ENCODE peak calls at places on chromosomes 7 and 10, in four cellular contexts. A, U, O and N are unnamed samples.
A peak's percentile ranks its signal among the peaks of the same experiment; 100 is the strongest.

GRCh38 chr7:90401989-90402388 is 1.3 kb upstream of the CLDN12 start:
- DNase-seq in A (no peak), U (no peak), O (no peak), N (no peak)

GRCh38 chr7:151829707-151830106 is 47.2 kb downstream of the PRKAG2 start:
- DNase-seq in A (peak; percentile 39), U (no peak), O (no peak), N (no peak)

GRCh38 chr10:52568309-52568708 is 204.3 kb downstream of the MBL2 start:
- DNase-seq in A (no peak), U (no peak), O (no peak), N (no peak)

GRCh38 chr7:66737667-66738066 is 2.9 kb upstream of the RABGEF1 start:
- DNase-seq in A (no peak), U (no peak), O (no peak), N (no peak)

GRCh38 chr10:122417667-122418066 is 36.8 kb upstream of the ARMS2 start:
- DNase-seq in A (no peak), U (no peak), O (no peak), N (no peak)

GRCh38 chr10:88986549-88987242 is 3.9 kb upstream of the FAS start:
- DNase-seq in A (peak; percentile 12), U (no peak), O (peak; percentile 19), N (no peak)

GRCh38 chr10:125661942-125662515 is 20.9 kb downstream of the TEX36 start:
- DNase-seq in A (peak; percentile 52), U (no peak), O (no peak), N (no peak)

GRCh38 chr10:35329520-35329919 is 6.8 kb upstream of the CCNY start:
- DNase-seq in A (no peak), U (no peak), O (no peak), N (no peak)

GRCh38 chr10:80173441-80173840 is 31.9 kb downstream of the ANXA11 start:
- DNase-seq in A (no peak), U (no peak), O (no peak), N (no peak)

GRCh38 chr7:51224811-51225581 is 91.6 kb downstream of the COBL start:
- DNase-seq in A (no peak), U (peak; percentile 50), O (peak; percentile 31), N (no peak)

GRCh38 chr7:80218723-80219122 is 84.1 kb downstream of the GNAI1 start:
- DNase-seq in A (no peak), U (no peak), O (peak; percentile 40), N (no peak)

GRCh38 chr10:31483546-31483945 is 164.5 kb downstream of the ZEB1 start:
- DNase-seq in A (no peak), U (no peak), O (no peak), N (no peak)

GRCh38 chr7:114158275-114158674 is 239.5 kb upstream of the PPP1R3A start:
- DNase-seq in A (no peak), U (no peak), O (no peak), N (no peak)
- TF ChIP-seq BRCA1 in A (no peak), U (no peak), O (no peak), N (no peak)

GRCh38 chr7:20200965-20201364 is 16.2 kb downstream of the MACC1 start:
- DNase-seq in A (no peak), U (no peak), O (no peak), N (no peak)

GRCh38 chr7:20198295-20198694 is 18.9 kb downstream of the MACC1 start:
- DNase-seq in A (no peak), U (no peak), O (no peak), N (no peak)

GRCh38 chr7:20199015-20199737 is 18.0 kb downstream of the MACC1 start:
- DNase-seq in A (peak; percentile 18), U (no peak), O (no peak), N (peak; percentile 94)

GRCh38 chr7:20200361-20200760 is 16.8 kb downstream of the MACC1 start:
- DNase-seq in A (no peak), U (no peak), O (no peak), N (no peak)

GRCh38 chr7:20201380-20201779 is 15.8 kb downstream of the MACC1 start:
- DNase-seq in A (no peak), U (no peak), O (no peak), N (no peak)
- TF ChIP-seq BRCA1 in A (no peak), U (no peak), O (no peak), N (no peak)

DNA sequence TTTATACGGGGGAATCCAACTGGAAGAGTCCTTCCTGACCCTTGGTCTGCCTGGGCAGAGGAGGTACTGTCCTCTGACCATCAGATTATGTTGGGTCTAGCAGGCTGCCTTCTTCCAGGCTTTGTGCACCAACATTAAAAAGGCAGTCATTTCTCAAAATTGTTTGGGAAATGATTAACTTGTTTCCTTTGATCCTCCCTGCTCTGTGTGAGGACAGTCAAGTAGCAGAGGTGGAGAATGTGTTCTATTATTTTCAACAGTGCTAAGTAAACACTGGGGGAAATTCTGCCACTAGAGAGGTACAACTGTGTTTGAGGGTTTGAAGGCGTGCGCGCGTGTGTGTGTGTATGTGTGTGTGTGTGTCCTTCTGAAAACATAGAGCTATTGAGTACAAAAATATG is 20.6 kb downstream of the ACSL5 start:
- DNase-seq in A (no peak), U (no peak), O (peak; percentile 99), N (no peak)
- TF ChIP-seq BRCA1 in A (no peak), U (no peak), O (no peak), N (no peak)

GRCh38 chr7:100162874-100163533 is 4.5 kb upstream of the TRAPPC14 start:
- DNase-seq in A (peak; percentile 34), U (no peak), O (no peak), N (no peak)
- TF ChIP-seq BRCA1 in A (no peak), U (no peak), O (no peak), N (no peak)

DNA sequence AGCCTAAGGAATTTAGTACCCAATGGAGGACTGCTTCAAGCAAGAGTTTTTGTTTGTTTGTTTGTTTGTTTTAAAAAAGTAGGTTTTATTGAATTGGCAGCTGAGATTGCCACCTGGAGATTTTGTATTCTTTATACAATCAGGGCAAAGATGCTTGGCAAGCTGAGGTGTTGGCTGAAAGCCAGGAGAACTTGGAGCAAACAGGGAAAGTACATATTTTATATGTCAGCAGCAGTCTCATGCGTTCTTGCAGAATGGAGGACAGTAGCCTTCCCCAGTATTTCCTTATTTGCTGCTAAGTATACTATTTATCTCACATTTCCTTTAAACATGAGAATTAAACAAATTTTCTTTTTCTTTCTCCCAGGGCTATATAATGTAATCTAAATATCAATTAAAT is 22.6 kb upstream of the ICA1 start:
- DNase-seq in A (no peak), U (no peak), O (no peak), N (no peak)
- TF ChIP-seq BRCA1 in A (no peak), U (no peak), O (no peak), N (no peak)

DNA sequence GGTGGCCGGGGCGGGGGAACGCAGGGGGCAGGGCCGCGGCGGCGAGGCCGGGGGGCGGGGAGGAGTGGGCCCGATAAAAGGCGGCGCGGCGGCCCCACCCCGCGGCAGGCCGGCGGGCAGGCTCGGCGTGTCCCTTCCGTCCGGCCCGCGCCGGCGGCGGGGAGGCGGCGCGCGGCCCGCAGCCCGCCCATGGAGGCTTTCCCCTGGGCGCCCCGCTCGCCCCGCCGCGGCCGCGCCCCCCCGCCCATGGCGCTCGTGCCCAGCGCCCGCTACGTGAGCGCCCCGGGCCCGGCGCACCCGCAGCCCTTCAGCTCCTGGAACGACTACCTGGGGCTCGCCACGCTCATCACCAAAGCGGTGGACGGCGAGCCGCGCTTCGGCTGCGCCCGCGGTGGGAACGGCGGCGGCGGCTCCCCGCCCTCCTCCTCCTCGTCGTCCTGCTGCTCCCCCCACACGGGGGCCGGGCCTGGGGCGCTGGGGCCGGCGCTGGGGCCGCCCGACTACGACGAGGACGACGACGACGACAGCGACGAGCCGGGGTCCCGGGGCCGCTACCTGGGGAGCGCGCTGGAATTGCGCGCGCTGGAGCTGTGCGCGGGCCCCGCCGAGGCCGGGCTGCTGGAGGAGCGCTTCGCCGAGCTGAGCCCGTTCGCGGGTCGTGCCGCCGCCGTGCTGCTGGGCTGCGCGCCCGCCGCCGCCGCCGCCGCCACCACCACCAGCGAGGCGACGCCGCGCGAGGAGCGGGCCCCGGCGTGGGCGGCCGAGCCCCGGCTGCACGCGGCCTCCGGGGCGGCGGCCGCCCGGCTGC is at the start of gene NANOS1:
- DNase-seq in A (peak; percentile 48), U (peak; percentile 80), O (no peak), N (no peak)
- TF ChIP-seq BRCA1 in A (no peak), U (no peak), O (no peak), N (no peak)

GRCh38 chr10:133277277-133277992 is 767 bp upstream of the ADAM8 start:
- DNase-seq in A (no peak), U (no peak), O (no peak), N (no peak)

GRCh38 chr10:133278577-133279265 is 2.1 kb upstream of the ADAM8 start:
- DNase-seq in A (peak; percentile 81), U (no peak), O (peak; percentile 72), N (no peak)

GRCh38 chr10:133276435-133277201 is at the start of gene ADAM8:
- DNase-seq in A (peak; percentile 78), U (peak; percentile 92), O (no peak), N (no peak)

GRCh38 chr10:133279266-133279960 is 2.7 kb upstream of the ADAM8 start:
- DNase-seq in A (no peak), U (no peak), O (no peak), N (no peak)

GRCh38 chr10:133277993-133278576 is 1.4 kb upstream of the ADAM8 start:
- DNase-seq in A (no peak), U (no peak), O (peak; percentile 72), N (no peak)
- TF ChIP-seq BRCA1 in A (no peak), U (no peak), O (no peak), N (no peak)

GRCh38 chr7:92250603-92251002 is 4.8 kb downstream of the ANKIB1 start:
- DNase-seq in A (no peak), U (no peak), O (no peak), N (no peak)

GRCh38 chr7:92245487-92246362 is at the start of the genes ANKIB1 and KRIT1:
- DNase-seq in A (peak; percentile 95), U (peak; percentile 92), O (peak; percentile 86), N (peak; percentile 51)

GRCh38 chr7:92244803-92245486 is 769 bp downstream of the KRIT1 start:
- DNase-seq in A (no peak), U (no peak), O (no peak), N (no peak)

GRCh38 chr7:92242972-92243371 is 2.7 kb downstream of the KRIT1 start:
- DNase-seq in A (no peak), U (no peak), O (no peak), N (no peak)

DNA sequence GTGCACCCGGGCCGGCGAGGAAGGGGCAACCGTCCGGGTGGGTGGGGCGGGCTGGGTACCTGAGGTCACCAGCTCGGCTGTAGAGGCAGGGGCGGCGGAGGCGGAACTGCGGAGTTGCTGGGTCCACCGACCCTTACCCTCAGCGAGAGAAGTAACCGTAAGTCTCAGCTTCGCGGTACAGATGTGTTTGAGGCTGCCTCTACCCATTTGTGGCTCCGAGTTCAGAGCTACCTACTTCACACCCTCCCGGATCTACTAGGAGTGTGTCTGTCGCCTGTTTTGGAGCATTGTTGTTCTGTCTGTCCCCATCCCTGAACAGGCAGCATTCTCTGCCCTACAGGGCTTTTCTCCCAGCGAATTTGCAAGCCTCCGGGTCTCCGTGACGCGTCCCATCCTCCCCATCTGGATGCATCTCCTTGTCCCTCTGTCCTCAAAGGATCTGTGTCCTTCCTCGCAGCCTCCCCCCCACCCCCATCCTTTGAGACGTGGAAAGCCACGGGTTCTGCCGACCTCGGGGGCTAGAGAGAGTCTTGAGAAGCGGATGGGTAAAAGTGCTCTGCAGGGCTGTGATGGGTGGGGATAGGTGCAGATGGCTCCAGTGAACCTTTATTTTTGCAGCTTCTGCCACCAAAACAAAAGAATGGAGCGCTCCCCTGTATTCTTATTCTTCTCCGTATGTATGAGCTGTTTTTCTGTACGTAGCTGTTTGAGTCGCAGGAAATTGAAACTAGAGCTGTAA is 758 bp downstream of the ANKIB1 start:
- DNase-seq in A (peak; percentile 54), U (no peak), O (no peak), N (no peak)
- TF ChIP-seq BRCA1 in A (no peak), U (no peak), O (no peak), N (no peak)